ENCODE peak calls at places on chromosomes 11 and 22, in six cellular contexts. H, A, Q, V, O and R are unnamed samples.

GRCh38 chr22:36369922-36370781 is 17.6 kb downstream of the MYH9 start:
- DNase-seq in H (no peak), A (peak), Q (no peak), V (peak), O (no peak), R (no peak)

GRCh38 chr11:30585067-30585891 is 874 bp downstream of the MPPED2 start:
- DNase-seq in H (no peak), A (no peak), Q (peak), V (no peak), O (no peak), R (no peak)

GRCh38 chr11:132888226-132888625 is 644.1 kb downstream of the OPCML start:
- DNase-seq in H (no peak), A (no peak), Q (no peak), V (no peak), O (no peak), R (no peak)

GRCh38 chr11:11657101-11657935 is 35.5 kb upstream of the GALNT18 start:
- DNase-seq in H (no peak), A (no peak), Q (no peak), V (no peak), O (no peak), R (no peak)

GRCh38 chr22:41526802-41527799 is 17.2 kb downstream of the POLR3H start:
- DNase-seq in H (no peak), A (peak), Q (peak), V (no peak), O (no peak), R (no peak)

GRCh38 chr11:9852465-9852864 is 188.6 kb downstream of the SWAP70 start:
- DNase-seq in H (no peak), A (no peak), Q (no peak), V (no peak), O (no peak), R (no peak)

GRCh38 chr11:89203814-89204213 is 26.1 kb downstream of the TYR start:
- DNase-seq in H (no peak), A (no peak), Q (no peak), V (no peak), O (no peak), R (no peak)

GRCh38 chr11:115761348-115761747 is 257.1 kb upstream of the CADM1 start:
- DNase-seq in H (no peak), A (no peak), Q (no peak), V (no peak), O (no peak), R (no peak)

GRCh38 chr11:30564994-30565393 is 21.2 kb downstream of the MPPED2 start:
- DNase-seq in H (no peak), A (no peak), Q (no peak), V (no peak), O (no peak), R (no peak)

GRCh38 chr11:96390403-96390830 is 604 bp downstream of the JRKL start:
- DNase-seq in H (no peak), A (no peak), Q (peak), V (no peak), O (no peak), R (peak)

GRCh38 chr11:32305460-32305859 is 129.9 kb downstream of the WT1 start:
- DNase-seq in H (no peak), A (no peak), Q (no peak), V (no peak), O (no peak), R (no peak)

GRCh38 chr11:129785383-129786111 is 30.1 kb upstream of the TMEM45B start:
- DNase-seq in H (no peak), A (peak), Q (peak), V (peak), O (no peak), R (no peak)

GRCh38 chr11:96567193-96567592 is 177.4 kb downstream of the JRKL start:
- DNase-seq in H (no peak), A (no peak), Q (no peak), V (no peak), O (no peak), R (no peak)

GRCh38 chr11:49995559-49995958 is 13.2 kb upstream of the OR4C12 start:
- DNase-seq in H (peak), A (peak), Q (peak), V (peak), O (no peak), R (peak)

GRCh38 chr11:61974766-61975631 is 7.6 kb upstream of the FTH1 start:
- DNase-seq in H (no peak), A (no peak), Q (no peak), V (peak), O (no peak), R (no peak)

GRCh38 chr22:27438271-27438980 is 363.1 kb downstream of the MN1 start:
- DNase-seq in H (no peak), A (no peak), Q (peak), V (no peak), O (no peak), R (no peak)

GRCh38 chr11:37861671-37862070 is 1263.6 kb upstream of the RAG2 start:
- DNase-seq in H (no peak), A (no peak), Q (no peak), V (no peak), O (no peak), R (no peak)

GRCh38 chr11:46381836-46382643 is 571 bp downstream of the MDK start:
- DNase-seq in H (no peak), A (peak), Q (peak), V (no peak), O (no peak), R (no peak)

GRCh38 chr11:4862447-4863236 is 13.6 kb upstream of the OR51S1 start:
- DNase-seq in H (no peak), A (no peak), Q (no peak), V (no peak), O (no peak), R (no peak)

GRCh38 chr22:43164636-43165035 is 13.3 kb downstream of the TSPO start:
- DNase-seq in H (no peak), A (no peak), Q (no peak), V (no peak), O (no peak), R (no peak)

GRCh38 chr11:128717581-128717980 is 23.7 kb downstream of the FLI1 start:
- DNase-seq in H (no peak), A (no peak), Q (no peak), V (no peak), O (no peak), R (no peak)

GRCh38 chr11:78205256-78205655 is 16.5 kb downstream of the USP35 start:
- DNase-seq in H (no peak), A (no peak), Q (no peak), V (no peak), O (no peak), R (no peak)

GRCh38 chr11:125332821-125333220 is 163.2 kb downstream of the FEZ1 start:
- DNase-seq in H (no peak), A (no peak), Q (no peak), V (no peak), O (no peak), R (no peak)

GRCh38 chr11:59205664-59206063 is 7.1 kb downstream of the MPEG1 start:
- DNase-seq in H (no peak), A (no peak), Q (no peak), V (no peak), O (no peak), R (no peak)

GRCh38 chr11:59204736-59205135 is 8.0 kb downstream of the MPEG1 start:
- DNase-seq in H (no peak), A (no peak), Q (no peak), V (no peak), O (no peak), R (no peak)

GRCh38 chr11:59206635-59207034 is 6.1 kb downstream of the MPEG1 start:
- DNase-seq in H (peak), A (peak), Q (peak), V (peak), O (no peak), R (no peak)

GRCh38 chr11:59208956-59209355 is 3.8 kb downstream of the MPEG1 start:
- DNase-seq in H (no peak), A (no peak), Q (no peak), V (no peak), O (no peak), R (no peak)

DNA sequence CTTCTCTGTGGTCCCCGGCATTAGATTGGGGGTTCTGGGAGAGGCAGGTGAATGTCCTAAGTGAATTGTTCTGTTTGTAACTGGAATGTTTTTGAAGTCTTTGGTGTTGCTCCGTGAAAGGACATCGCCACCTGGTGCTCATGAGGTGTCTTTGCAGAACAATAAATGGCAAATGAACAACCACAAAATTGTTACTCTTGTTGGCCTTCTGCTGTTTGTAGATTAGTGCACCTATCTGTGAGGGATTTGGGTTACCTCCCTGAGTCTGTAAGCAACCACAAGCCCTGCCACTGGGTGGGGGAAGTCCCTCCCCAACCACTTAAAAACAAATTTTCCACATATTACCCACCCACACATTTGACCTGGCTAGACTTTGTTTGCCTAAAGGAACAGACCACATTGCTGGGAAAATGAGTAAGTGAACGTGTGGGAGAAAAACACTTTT is 4.7 kb downstream of the MPEG1 start:
- DNase-seq in H (no peak), A (peak), Q (peak), V (peak), O (peak), R (peak)
- TF ChIP-seq SIN3A in H (no peak), A (no peak), Q (no peak), V (no peak), O (no peak), R (no peak)

DNA sequence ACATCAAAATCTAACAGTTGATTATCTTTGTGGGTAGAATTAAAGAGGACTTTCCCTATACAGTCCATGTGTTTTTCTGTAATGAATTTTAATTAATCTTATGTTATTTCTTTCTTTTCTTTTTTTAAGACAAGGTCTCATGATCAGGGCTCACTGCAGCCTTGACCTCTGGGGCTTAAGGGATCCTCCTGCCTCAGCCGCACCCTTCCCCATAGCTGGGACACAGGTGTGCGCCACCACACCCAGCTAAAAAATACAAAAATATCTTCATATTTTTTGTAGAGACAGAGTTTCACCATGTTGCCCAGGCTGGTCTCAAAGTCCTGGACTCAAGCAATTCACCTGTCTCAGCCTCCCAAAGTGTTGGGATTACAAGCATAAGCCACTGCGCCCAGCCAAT is 7.7 kb downstream of the RAB30 start:
- DNase-seq in H (no peak), A (no peak), Q (no peak), V (no peak), O (no peak), R (no peak)
- TF ChIP-seq SIN3A in H (no peak), A (no peak), Q (no peak), V (no peak), O (no peak), R (no peak)

DNA sequence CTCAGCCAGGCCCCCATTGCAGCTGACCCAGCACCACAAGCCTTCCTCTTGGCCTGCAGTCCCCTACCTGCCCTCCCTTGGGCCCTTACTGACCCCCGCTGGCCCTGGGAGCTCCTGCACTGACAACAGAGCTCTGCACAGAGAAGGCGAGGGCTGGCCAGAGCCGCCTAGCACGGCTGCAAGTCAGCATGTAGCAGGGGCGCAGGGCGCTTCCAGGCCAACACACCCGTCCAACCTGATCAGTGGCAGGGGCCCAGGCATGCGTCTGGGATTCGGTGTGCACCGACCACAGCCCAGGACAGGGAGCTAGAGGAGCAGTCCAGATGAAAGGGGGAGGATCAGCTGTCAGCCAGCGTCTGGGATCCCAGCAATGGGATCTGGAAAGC is 7.6 kb downstream of the WNT7B start:
- DNase-seq in H (no peak), A (no peak), Q (peak), V (no peak), O (no peak), R (no peak)
- TF ChIP-seq SIN3A in H (no peak), A (no peak), Q (no peak), V (no peak), O (no peak), R (no peak)

GRCh38 chr11:64652586-64653387 is 61.8 kb downstream of the SLC22A12 start:
- DNase-seq in H (peak), A (peak), Q (peak), V (peak), O (no peak), R (peak)
- TF ChIP-seq SIN3A in H (no peak), A (no peak), Q (no peak), V (no peak), O (no peak), R (no peak)

GRCh38 chr11:108985611-108986279 is 320.9 kb downstream of the DDX10 start:
- DNase-seq in H (no peak), A (no peak), Q (no peak), V (no peak), O (no peak), R (no peak)
- TF ChIP-seq SIN3A in H (no peak), A (no peak), Q (no peak), V (no peak), O (no peak), R (no peak)

DNA sequence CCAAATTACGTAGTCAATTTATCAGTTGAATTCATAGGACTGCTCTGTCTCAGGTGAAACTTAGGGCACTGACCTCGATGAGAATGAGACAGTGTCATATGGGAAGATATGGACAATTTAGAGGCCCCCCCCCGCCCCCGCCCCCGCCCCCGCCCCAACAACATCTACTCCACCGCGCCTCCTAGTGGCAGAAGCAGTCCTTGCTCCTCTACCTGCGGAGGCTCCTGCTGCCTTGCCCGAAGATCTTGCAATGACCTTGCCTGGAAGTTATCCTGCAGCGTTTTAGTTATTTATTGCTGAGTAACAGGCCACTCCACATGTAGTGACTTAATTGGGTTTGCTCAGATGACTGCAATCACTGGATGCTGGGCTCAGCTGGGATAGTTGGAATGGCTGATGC is 15.1 kb downstream of the SERPINH1 start:
- DNase-seq in H (no peak), A (peak), Q (peak), V (no peak), O (no peak), R (no peak)
- TF ChIP-seq SIN3A in H (no peak), A (no peak), Q (no peak), V (no peak), O (no peak), R (no peak)

GRCh38 chr11:34837246-34837856 is 78.8 kb downstream of the APIP start:
- DNase-seq in H (no peak), A (no peak), Q (no peak), V (peak), O (no peak), R (no peak)
- TF ChIP-seq SIN3A in H (no peak), A (no peak), Q (no peak), V (no peak), O (no peak), R (no peak)

GRCh38 chr22:46577361-46578249 is 40.2 kb upstream of the CELSR1 start:
- DNase-seq in H (no peak), A (no peak), Q (peak), V (no peak), O (no peak), R (no peak)
- TF ChIP-seq SIN3A in H (no peak), A (no peak), Q (no peak), V (no peak), O (no peak), R (no peak)

DNA sequence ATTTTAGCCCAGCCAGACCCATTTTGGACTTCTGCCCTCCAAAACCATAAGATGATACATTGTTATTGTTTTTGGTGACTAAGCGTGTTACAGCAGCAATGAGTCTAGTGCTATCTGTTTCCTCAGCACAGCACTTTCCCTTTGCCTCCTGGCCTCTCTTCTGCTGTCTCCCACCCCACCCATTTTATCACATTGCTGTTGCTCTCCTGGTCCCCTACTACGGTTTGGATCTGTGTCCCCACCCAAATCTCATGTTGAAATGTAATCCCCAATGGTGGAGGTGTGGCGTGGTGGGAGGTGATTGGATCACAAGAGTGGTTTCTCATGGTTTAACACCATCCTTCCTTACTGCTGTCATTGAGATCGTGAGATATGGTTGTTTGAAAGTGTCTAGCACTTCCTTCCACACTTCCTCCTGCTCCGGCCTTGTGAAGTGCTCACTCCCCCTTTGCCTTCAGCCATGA is 59.8 kb upstream of the CD82 start:
- DNase-seq in H (no peak), A (peak), Q (no peak), V (no peak), O (no peak), R (no peak)
- TF ChIP-seq SIN3A in H (no peak), A (no peak), Q (no peak), V (no peak), O (no peak), R (no peak)